ENCODE peak calls at places on chromosomes 12 and 14, in four cellular contexts. J is fibroblast of lung, Y is BE2C, M is B cell. X is an unnamed sample.

GRCh38 chr14:64761441-64762043 is 57.3 kb downstream of the PLEKHG3 start:
- DNase-seq in J (no peak), Y (no peak), M (no peak), X (peak; percentile 20)

GRCh38 chr12:29043069-29043468 is 106.0 kb upstream of the FAR2 start:
- DNase-seq in J (peak; percentile 45), Y (no peak), M (no peak), X (peak; percentile 45)

GRCh38 chr12:52561880-52562449 is 9.0 kb upstream of the KRT71 start:
- DNase-seq in J (no peak), Y (no peak), M (no peak), X (peak; percentile 15)

GRCh38 chr12:91695964-91696363 is 449.7 kb downstream of the BTG1 start:
- DNase-seq in J (no peak), Y (peak; percentile 57), M (no peak), X (peak; percentile 5)

GRCh38 chr14:99781091-99781490 is 12.1 kb upstream of the EML1 start:
- DNase-seq in J (no peak), Y (no peak), M (no peak), X (no peak)

GRCh38 chr12:105993766-105994165 is 145.0 kb downstream of the NUAK1 start:
- DNase-seq in J (no peak), Y (no peak), M (no peak), X (no peak)

GRCh38 chr14:93045211-93045674 is 70.5 kb downstream of the ITPK1 start:
- DNase-seq in J (peak; percentile 13), Y (peak; percentile 50), M (no peak), X (peak; percentile 25)

GRCh38 chr12:47725893-47726292 is 603 bp upstream of the ENDOU start:
- DNase-seq in J (peak; percentile 85), Y (no peak), M (no peak), X (peak; percentile 75)

GRCh38 chr12:119869720-119870119 is 7.4 kb downstream of the CIT start:
- DNase-seq in J (peak; percentile 89), Y (no peak), M (no peak), X (peak; percentile 87)

GRCh38 chr12:83003026-83003425 is 316.3 kb downstream of the TMTC2 start:
- DNase-seq in J (no peak), Y (no peak), M (no peak), X (no peak)

GRCh38 chr14:30440986-30441385 is 118.0 kb upstream of the G2E3 start:
- DNase-seq in J (no peak), Y (no peak), M (no peak), X (no peak)

GRCh38 chr14:85178869-85179268 is 351.1 kb upstream of the FLRT2 start:
- DNase-seq in J (no peak), Y (no peak), M (no peak), X (no peak)

GRCh38 chr14:103213331-103213730 is 90.1 kb downstream of the TNFAIP2 start:
- DNase-seq in J (no peak), Y (no peak), M (no peak), X (no peak)

GRCh38 chr12:75086086-75087038 is 123.3 kb downstream of the KCNC2 start:
- DNase-seq in J (peak; percentile 83), Y (no peak), M (no peak), X (peak; percentile 3)

GRCh38 chr14:51242545-51243490 is 2.8 kb downstream of the TMX1 start:
- DNase-seq in J (peak; percentile 11), Y (peak; percentile 38), M (peak; percentile 11), X (no peak)
- TF ChIP-seq CTCF in J (peak; percentile 18), Y (peak; percentile 37), M (no peak), X (peak; percentile 25)

GRCh38 chr12:16844875-16845274 is 238.9 kb upstream of the LMO3 start:
- DNase-seq in J (no peak), Y (no peak), M (no peak), X (no peak)
- TF ChIP-seq CTCF in J (no peak), Y (peak; percentile 25), M (no peak), X (no peak)

GRCh38 chr12:42967850-42968249 is 378.3 kb upstream of the PRICKLE1 start:
- DNase-seq in J (no peak), Y (no peak), M (no peak), X (no peak)

GRCh38 chr12:42960087-42960527 is 370.6 kb upstream of the PRICKLE1 start:
- DNase-seq in J (peak; percentile 76), Y (no peak), M (no peak), X (no peak)

GRCh38 chr12:42962384-42962783 is 372.8 kb upstream of the PRICKLE1 start:
- DNase-seq in J (peak; percentile 35), Y (no peak), M (no peak), X (no peak)

GRCh38 chr12:42961395-42961794 is 371.8 kb upstream of the PRICKLE1 start:
- DNase-seq in J (peak; percentile 99), Y (no peak), M (no peak), X (peak; percentile 87)

GRCh38 chr12:42963993-42964392 is 374.4 kb upstream of the PRICKLE1 start:
- DNase-seq in J (no peak), Y (no peak), M (no peak), X (no peak)
- TF ChIP-seq CTCF in J (no peak), Y (no peak), M (no peak), X (no peak)

DNA sequence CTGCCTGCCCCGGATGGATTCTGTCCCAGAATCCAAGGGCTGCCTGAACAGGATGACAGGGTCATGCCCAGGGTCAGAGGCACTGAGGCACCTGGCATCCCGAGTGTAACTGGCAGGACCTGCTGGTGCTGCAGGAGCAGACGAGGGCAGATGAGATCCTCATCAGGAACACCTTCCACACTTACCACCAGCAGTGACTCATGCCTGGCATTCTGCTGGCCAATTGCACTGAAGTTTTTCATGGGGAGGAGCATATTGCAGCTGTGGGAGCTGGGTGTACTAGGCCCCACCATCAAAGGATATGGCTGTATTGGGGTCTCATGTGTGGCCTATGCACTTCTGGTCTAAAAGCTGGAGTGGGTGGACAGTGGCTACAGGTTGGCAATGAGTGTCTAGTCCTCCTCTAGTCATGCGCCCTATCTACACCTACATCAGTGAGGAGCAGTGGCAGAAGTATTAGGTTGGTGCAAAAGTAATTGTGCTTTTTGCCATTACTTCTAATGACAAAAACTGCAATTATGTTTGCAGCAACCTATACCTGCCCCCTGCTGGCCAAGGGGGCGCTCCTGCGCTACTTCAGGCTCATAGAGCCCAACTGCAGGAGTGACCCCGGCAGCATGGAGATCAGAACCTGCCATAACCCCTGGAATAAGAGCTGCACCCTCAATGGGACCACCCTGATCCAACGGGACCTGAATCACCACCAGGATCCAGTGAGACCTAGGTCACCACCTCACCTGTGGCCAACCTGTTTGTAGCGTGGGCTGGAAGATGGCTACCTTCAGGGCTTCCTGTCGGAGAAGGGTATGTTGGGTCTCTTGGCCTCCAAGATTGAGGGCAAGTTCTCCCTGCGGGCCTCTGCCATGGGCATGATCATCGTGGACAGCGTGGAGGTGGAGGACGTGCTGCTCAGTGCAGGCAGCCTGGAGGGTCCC is 8.0 kb upstream of the C12orf42 start:
- DNase-seq in J (no peak), Y (peak; percentile 64), M (peak; percentile 82), X (no peak)
- TF ChIP-seq CTCF in J (no peak), Y (peak; percentile 76), M (peak; percentile 89), X (no peak)